ENCODE peak calls at places on chromosomes 6 and 20, in ten cellular contexts. I is NCI-H510A treated with DMSO at 0.1 percent for 48 hours; W is iPS-NIHi11; E is iris pigment epithelial cell; Z is SW 1271; U is stromal cell of bone marrow; A is omental fat pad; D is Ammon's horn; N is uterus; G is stimulated activated CD8-positive, alpha-beta memory T cell treated with anti-CD3 and anti-CD28 coated beads, Interleukin-4, amount 100 ng/mL, for 1 hour. L is an unnamed sample.

GRCh38 chr20:11891081-11891826 is 26.4 kb upstream of the BTBD3 start:
- DNase-seq in N (peak), U (no peak), Z (peak), G (no peak), I (peak), E (peak), A (no peak), D (peak), W (no peak), L (peak)

GRCh38 chr20:62219992-62220665 is at the start of gene HRH3:
- DNase-seq in D (no peak), U (no peak), G (no peak), I (peak), N (no peak), E (no peak), Z (no peak), W (peak), A (no peak), L (peak)

GRCh38 chr6:101401792-101402617 is 8.5 kb downstream of the GRIK2 start:
- DNase-seq in U (no peak), D (peak), W (peak), E (no peak), N (no peak), A (no peak), G (no peak), I (peak), Z (no peak), L (no peak)

GRCh38 chr6:166330612-166331011 is 11.7 kb downstream of the SFT2D1 start:
- DNase-seq in I (no peak), A (no peak), N (no peak), G (no peak), Z (no peak), E (peak), U (no peak), D (peak), W (peak), L (no peak)

GRCh38 chr6:138659998-138660397 is 113.6 kb upstream of the CCDC28A start:
- DNase-seq in D (no peak), E (no peak), W (no peak), I (no peak), G (no peak), U (no peak), N (no peak), A (no peak), Z (no peak), L (no peak)

GRCh38 chr20:52454660-52455059 is 263.1 kb upstream of the ZFP64 start:
- DNase-seq in U (peak), G (no peak), W (no peak), Z (no peak), D (no peak), E (peak), A (no peak), I (no peak), N (no peak), L (no peak)

GRCh38 chr6:55450007-55450406 is 122.7 kb downstream of the GFRAL start:
- DNase-seq in W (no peak), A (no peak), U (no peak), D (no peak), G (no peak), N (no peak), E (peak), I (no peak), Z (no peak), L (no peak)

GRCh38 chr6:291148-291696 is 1.1 kb upstream of the DUSP22 start:
- DNase-seq in I (no peak), G (no peak), U (no peak), Z (no peak), N (no peak), D (peak), A (no peak), W (no peak), E (peak), L (no peak)

GRCh38 chr20:50336631-50337030 is 146.0 kb downstream of the CEBPB start:
- DNase-seq in G (no peak), I (no peak), A (no peak), D (no peak), E (no peak), W (no peak), U (no peak), N (no peak), Z (no peak), L (no peak)

GRCh38 chr6:30450908-30451818 is 38.1 kb upstream of the HLA-E start:
- DNase-seq in A (no peak), U (peak), D (peak), Z (no peak), W (peak), N (no peak), E (peak), I (no peak), G (no peak), L (peak)

GRCh38 chr6:37920667-37921066 is 101.1 kb downstream of the ZFAND3 start:
- DNase-seq in D (no peak), I (peak), N (no peak), W (no peak), A (no peak), U (no peak), G (no peak), E (no peak), Z (no peak), L (no peak)

GRCh38 chr20:62040381-62040922 is 25.2 kb downstream of the TAF4 start:
- DNase-seq in G (no peak), D (no peak), N (no peak), W (no peak), A (no peak), Z (no peak), I (no peak), E (no peak), U (no peak), L (no peak)

GRCh38 chr6:50994026-50994720 is 175.5 kb downstream of the TFAP2B start:
- DNase-seq in Z (no peak), A (no peak), W (no peak), D (no peak), N (no peak), I (no peak), U (no peak), G (no peak), E (no peak), L (no peak)

GRCh38 chr6:53734473-53735299 is 60.1 kb upstream of the LRRC1 start:
- DNase-seq in I (peak), W (peak), U (no peak), G (no peak), A (no peak), Z (peak), D (no peak), E (peak), N (no peak), L (peak)

GRCh38 chr6:150196942-150197745 is 54.3 kb downstream of the PPP1R14C start:
- DNase-seq in W (no peak), D (no peak), E (no peak), Z (no peak), U (no peak), I (peak), N (no peak), A (no peak), G (no peak), L (no peak)

GRCh38 chr20:52971498-52972189 is 514 bp upstream of the TSHZ2 start:
- DNase-seq in D (no peak), A (no peak), E (no peak), I (no peak), G (no peak), W (no peak), U (no peak), Z (no peak), N (no peak), L (no peak)

GRCh38 chr20:47361268-47361665 is 4.8 kb upstream of the ZMYND8 start:
- DNase-seq in N (no peak), U (no peak), E (no peak), W (no peak), D (no peak), Z (no peak), I (peak), G (no peak), A (no peak), L (no peak)

GRCh38 chr20:44215125-44215524 is 4.6 kb upstream of the OSER1 start:
- DNase-seq in N (peak), Z (peak), I (peak), A (peak), E (peak), W (peak), U (peak), G (peak), D (peak), L (peak)

L was measured in KG1.